ENCODE peak calls at places on chromosomes 3 and 15, in ten cellular contexts. S is NCI-H460; C is H54; V is nucleus accumbens; L is mucosa of descending colon; M is dorsolateral prefrontal cortex; O is A549; B is brain microvascular endothelial cell; A is natural killer cell treated with Interleukin-12 subunit alpha and Interleukin-12 subunit beta and Interleukin-15 and Interleukin-18, amount 100 ng/mL, for 72 hours; Z is stimulated activated CD4-positive, alpha-beta T cell treated with anti-CD3 and anti-CD28 coated beads, Interleukin-15, amount 100 ng/mL, for 1 hour. T is an unnamed sample.

GRCh38 chr3:178907081-178907480 is 164.5 kb downstream of the ZMAT3 start:
- DNase-seq in M (no peak), L (no peak), B (peak; percentile 21), V (no peak), S (no peak), Z (no peak), C (no peak), O (no peak), A (no peak), T (no peak)

GRCh38 chr3:157549498-157549897 is 46.3 kb upstream of the VEPH1 start:
- DNase-seq in M (no peak), Z (no peak), A (no peak), O (no peak), B (no peak), C (no peak), S (no peak), V (no peak), L (no peak), T (no peak)

GRCh38 chr3:46708401-46709146 is 7.4 kb downstream of the TMIE start:
- DNase-seq in S (no peak), A (no peak), B (no peak), O (no peak), L (no peak), V (no peak), Z (no peak), M (no peak), C (no peak), T (no peak)

GRCh38 chr15:41666353-41666920 is 6.2 kb downstream of the MGA start:
- DNase-seq in L (no peak), S (no peak), V (no peak), C (no peak), M (no peak), O (no peak), B (no peak), Z (no peak), A (no peak), T (no peak)

GRCh38 chr3:34005886-34006285 is 207.5 kb downstream of the PDCD6IP start:
- DNase-seq in M (no peak), C (peak; percentile 12), V (no peak), S (no peak), O (no peak), B (peak; percentile 67), L (no peak), A (no peak), Z (no peak), T (no peak)

GRCh38 chr3:54120657-54121403 is 1.5 kb upstream of the CACNA2D3 start:
- DNase-seq in M (peak; percentile 15), B (no peak), V (no peak), O (no peak), S (no peak), C (no peak), L (peak; percentile 4), Z (no peak), A (no peak), T (no peak)

GRCh38 chr3:184003187-184003967 is 14.3 kb downstream of the ABCC5 start:
- DNase-seq in M (no peak), L (no peak), C (no peak), V (no peak), O (no peak), A (no peak), S (no peak), B (peak; percentile 13), Z (no peak), T (no peak)

GRCh38 chr15:70309035-70309434 is 211.3 kb upstream of the TLE3 start:
- DNase-seq in Z (no peak), V (no peak), C (no peak), S (no peak), B (no peak), A (no peak), O (no peak), M (no peak), L (no peak), T (no peak)

GRCh38 chr3:77479021-77479420 is 439.1 kb downstream of the ROBO2 start:
- DNase-seq in V (no peak), Z (no peak), M (no peak), C (no peak), O (no peak), L (no peak), B (no peak), A (no peak), S (no peak), T (no peak)

GRCh38 chr15:80801891-80802680 is 22.9 kb downstream of the CEMIP start:
- DNase-seq in Z (no peak), C (peak; percentile 49), L (peak; percentile 51), V (no peak), B (no peak), O (no peak), A (no peak), S (no peak), M (no peak), T (no peak)

GRCh38 chr3:10322355-10322715 is 1.4 kb upstream of the SEC13 start:
- DNase-seq in O (peak; percentile 41), B (no peak), Z (no peak), S (no peak), L (no peak), C (peak; percentile 53), M (no peak), A (no peak), V (no peak), T (no peak)

GRCh38 chr3:25001041-25001591 is 426.9 kb upstream of the RARB start:
- DNase-seq in L (no peak), O (no peak), V (no peak), B (no peak), C (no peak), A (no peak), Z (no peak), M (no peak), S (no peak), T (no peak)

GRCh38 chr15:64843996-64844395 is 2.3 kb downstream of the PLEKHO2 start:
- DNase-seq in B (no peak), A (no peak), C (no peak), M (no peak), O (no peak), L (no peak), Z (no peak), S (no peak), V (no peak), T (no peak)

GRCh38 chr3:104273046-104273649 is 1093.6 kb upstream of the ALCAM start:
- DNase-seq in S (no peak), O (no peak), A (no peak), M (no peak), V (no peak), L (peak; percentile 8), B (peak; percentile 37), C (no peak), Z (no peak), T (peak; percentile 35)

GRCh38 chr15:31869640-31870335 is 160.5 kb upstream of the CHRNA7 start:
- DNase-seq in B (no peak), S (no peak), A (no peak), C (no peak), Z (no peak), M (no peak), V (peak; percentile 34), O (no peak), L (peak; percentile 10), T (peak; percentile 42)

T was measured in midbrain.